ENCODE peak calls at places on chromosomes 2 and 18, in eight cellular contexts. K is astrocyte, F is heart right ventricle, I is cardiac muscle cell, D is thyroid gland, M is lower lobe of right lung, Q is GM06990, V is DND-41. G is an unnamed sample.

GRCh38 chr2:121689356-121689755 is 40.1 kb upstream of the CLASP1 start:
- DNase-seq in M (no peak), V (no peak), Q (no peak), K (peak; percentile 44), D (peak; percentile 29), F (peak; percentile 27), I (peak; percentile 19), G (no peak)

GRCh38 chr2:63124209-63124608 is 73.6 kb downstream of the OTX1 start:
- DNase-seq in Q (peak; percentile 36), I (no peak), K (no peak), V (no peak), M (no peak), F (no peak), D (no peak), G (no peak)

GRCh38 chr2:8657423-8658062 is 24.3 kb upstream of the ID2 start:
- DNase-seq in K (no peak), F (no peak), V (no peak), Q (no peak), D (no peak), M (no peak), I (no peak), G (no peak)

GRCh38 chr18:3554091-3554601 is 104.2 kb downstream of the TGIF1 start:
- DNase-seq in K (peak; percentile 8), V (no peak), I (peak; percentile 70), M (no peak), Q (no peak), F (no peak), D (no peak), G (peak; percentile 48)

GRCh38 chr2:88437010-88437409 is 15.5 kb downstream of the FOXI3 start:
- DNase-seq in K (no peak), Q (no peak), I (no peak), F (no peak), V (no peak), M (no peak), D (no peak), G (no peak)

GRCh38 chr2:26941486-26941885 is 29.0 kb upstream of the MAPRE3 start:
- DNase-seq in D (no peak), V (no peak), I (no peak), Q (no peak), F (no peak), K (no peak), M (no peak), G (no peak)

GRCh38 chr2:234836251-234836650 is 115.6 kb upstream of the SH3BP4 start:
- DNase-seq in D (no peak), K (no peak), I (peak; percentile 84), Q (no peak), M (no peak), V (no peak), F (no peak), G (no peak)

GRCh38 chr18:62953663-62954062 is 238.3 kb downstream of the PHLPP1 start:
- DNase-seq in V (no peak), K (no peak), D (no peak), F (no peak), Q (no peak), M (no peak), I (no peak), G (no peak)

GRCh38 chr2:220555961-220556360 is 928.5 kb downstream of the SLC4A3 start:
- DNase-seq in F (no peak), K (peak; percentile 36), Q (no peak), M (no peak), D (no peak), I (no peak), V (no peak), G (no peak)

GRCh38 chr2:643334-643733 is 33.9 kb downstream of the TMEM18 start:
- DNase-seq in V (no peak), M (no peak), F (no peak), K (no peak), D (no peak), I (no peak), Q (no peak), G (no peak)

GRCh38 chr2:54572262-54572635 is 116.1 kb downstream of the SPTBN1 start:
- DNase-seq in I (no peak), D (no peak), K (peak; percentile 98), Q (no peak), M (no peak), F (no peak), V (no peak), G (no peak)

GRCh38 chr2:166373951-166374350 is 1.8 kb downstream of the SCN9A start:
- DNase-seq in I (peak; percentile 25), K (peak; percentile 77), M (no peak), V (no peak), D (no peak), Q (no peak), F (no peak), G (no peak)

DNA sequence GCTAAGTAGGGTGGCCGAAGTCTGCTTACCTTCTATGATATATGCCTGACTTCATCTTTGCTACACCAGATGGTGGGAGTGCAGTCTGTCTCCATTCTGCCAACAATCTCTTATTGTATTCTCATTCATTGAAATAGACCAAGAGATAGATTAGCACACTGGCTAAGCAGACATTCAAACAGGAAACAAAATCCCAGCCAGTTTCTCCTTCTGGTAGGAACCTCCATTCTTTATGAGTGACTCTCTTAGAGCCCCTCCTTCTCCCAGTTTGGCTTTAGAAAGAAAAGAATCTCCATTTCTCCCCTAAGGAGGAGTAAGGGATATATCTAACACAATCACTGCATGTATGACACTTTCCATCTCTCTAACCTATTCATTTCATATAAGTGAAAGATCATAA is 118.9 kb upstream of the COL5A2 start:
- DNase-seq in M (no peak), F (no peak), V (no peak), K (peak; percentile 74), D (no peak), I (no peak), Q (no peak), G (no peak)
- H3K4me3 ChIP-seq in M (no peak overlapping the region), F (no peak overlapping the region), V (no peak overlapping the region), K (no peak overlapping the region), D (no peak overlapping the region), I (no peak overlapping the region), Q (no peak overlapping the region), G (no peak overlapping the region)

GRCh38 chr2:120677696-120678095 is 58.0 kb upstream of the GLI2 start:
- DNase-seq in K (peak; percentile 51), M (no peak), F (no peak), I (no peak), D (no peak), V (no peak), Q (no peak), G (no peak)
- H3K27me3 ChIP-seq in K (peaks cover 8% of the 10 kb centered on the region), M (peaks cover 10% of the 10 kb centered on the region), F (peaks cover 62% of the 10 kb centered on the region), I (peaks cover 47% of the 10 kb centered on the region), D (no peaks in the 10 kb centered on the region), V (no peaks in the 10 kb centered on the region), Q (no peaks in the 10 kb centered on the region), G (peaks cover 1% of the 10 kb centered on the region)

DNA sequence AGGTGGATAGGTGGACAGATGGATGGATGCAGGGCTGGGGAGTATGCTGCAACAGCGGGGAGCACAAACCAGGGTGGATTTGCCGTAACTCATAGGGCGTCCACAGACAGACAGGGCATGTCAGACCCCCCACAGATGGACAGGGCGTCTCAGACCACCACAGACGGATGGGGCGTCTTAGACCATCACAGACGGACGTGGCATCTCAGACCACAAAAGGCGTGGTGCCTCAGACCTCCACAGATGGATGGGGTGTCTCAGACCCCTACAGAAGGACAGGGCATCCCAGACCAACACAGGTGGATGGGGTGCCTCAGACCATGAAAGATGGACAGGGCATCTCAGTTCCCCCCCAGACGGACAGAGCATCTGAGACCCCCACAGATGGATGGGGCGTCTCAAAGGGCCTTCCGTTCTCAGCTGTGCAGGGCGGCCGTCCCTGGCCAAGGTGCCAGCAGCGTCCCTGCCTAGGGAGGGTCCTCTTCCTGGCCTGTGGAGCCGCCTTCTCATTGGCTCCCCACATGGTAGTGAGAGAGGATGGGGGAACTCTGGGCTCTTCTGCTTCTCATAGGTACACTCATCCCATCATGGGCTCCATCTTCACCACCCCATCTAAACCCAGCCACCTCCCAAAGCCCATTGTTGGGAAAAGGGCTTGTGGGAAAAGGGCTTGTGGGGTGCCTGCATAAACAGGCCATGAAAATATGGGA is 2.1 kb downstream of the ANKMY1 start:
- DNase-seq in M (no peak), F (no peak), K (no peak), I (no peak), D (no peak), Q (no peak), V (no peak), G (no peak)
- H3K36me3 ChIP-seq in M (peaks cover 29% of the 10 kb centered on the region), F (no peaks in the 10 kb centered on the region), K (no peaks in the 10 kb centered on the region), I (no peaks in the 10 kb centered on the region), D (no peaks in the 10 kb centered on the region), Q (peaks cover 6% of the 10 kb centered on the region), V (peaks cover 79% of the 10 kb centered on the region), G (no peaks in the 10 kb centered on the region)

DNA sequence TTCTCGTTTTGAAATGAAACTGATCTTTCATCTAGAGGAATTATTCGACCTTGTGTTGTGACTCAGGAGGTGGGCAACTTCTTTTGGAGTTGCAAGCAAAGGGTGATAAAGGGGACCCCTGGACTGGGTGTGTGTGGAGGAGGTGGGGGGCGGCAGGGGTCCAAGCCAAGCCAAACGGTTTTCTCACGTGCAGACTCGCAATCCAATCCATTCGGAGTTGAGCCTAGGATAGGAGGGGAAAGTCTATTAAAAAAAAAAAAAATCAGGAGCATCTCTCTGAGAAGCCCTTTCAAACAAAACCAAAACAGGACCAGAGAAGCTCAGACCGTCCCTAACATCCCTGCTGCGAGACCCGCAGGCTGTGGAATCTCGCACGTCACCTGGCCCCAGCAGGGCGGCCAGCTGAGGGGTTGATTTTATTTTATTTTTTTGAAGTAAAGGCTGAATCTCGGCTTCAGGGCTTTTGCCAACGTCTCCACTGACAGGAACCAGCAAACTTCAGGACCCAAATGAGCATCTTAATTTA is 3.8 kb upstream of the ZEB2 start:
- DNase-seq in V (no peak), F (no peak), I (peak; percentile 46), Q (no peak), K (no peak), D (no peak), M (no peak), G (peak; percentile 77)
- H3K4me3 ChIP-seq in V (peak overlapping the region; percentile 72), F (peak overlapping the region; percentile 45), I (peak overlapping the region; percentile 60), Q (no peak overlapping the region), K (peak overlapping the region; percentile 66), D (peak overlapping the region; percentile 49), M (peak overlapping the region; percentile 70), G (peak overlapping the region; percentile 37)

DNA sequence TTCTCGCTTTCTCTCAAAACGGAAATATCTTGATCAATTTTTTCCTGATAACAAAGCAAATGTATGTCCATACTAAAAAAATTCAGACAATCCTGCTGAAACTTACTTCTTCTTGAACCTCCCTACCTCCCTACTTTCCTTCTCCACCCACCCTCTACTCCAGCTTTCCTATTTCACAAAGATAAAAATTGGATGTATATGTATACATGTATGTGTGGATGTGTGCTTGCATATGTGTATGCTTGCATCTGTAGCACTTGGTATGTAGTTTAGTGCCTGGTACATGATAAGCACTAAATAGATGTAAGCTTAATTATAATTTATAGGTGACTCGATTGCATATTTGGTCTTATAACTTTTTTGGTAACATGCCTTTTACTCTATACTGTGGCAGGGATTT is 167.5 kb upstream of the ITGA4 start:
- DNase-seq in I (no peak), M (no peak), V (no peak), D (no peak), K (no peak), F (no peak), Q (no peak), G (no peak)
- H3K27me3 ChIP-seq in I (no peaks in the 10 kb centered on the region), M (no peaks in the 10 kb centered on the region), V (no peaks in the 10 kb centered on the region), D (no peaks in the 10 kb centered on the region), K (no peaks in the 10 kb centered on the region), F (no peaks in the 10 kb centered on the region), Q (no peaks in the 10 kb centered on the region), G (no peaks in the 10 kb centered on the region)

G was measured in H7.